ENCODE peak calls at places on chromosome 19, in ten cellular contexts. Z, L, S, V, B, O, D, R, X and G are unnamed samples.

GRCh38 chr19:18156841-18157464 is 4.0 kb downstream of the PIK3R2 start:
- DNase-seq in Z (peak; percentile 93), L (no peak), S (peak; percentile 68), V (no peak), B (no peak), O (no peak), D (peak; percentile 42), R (no peak), X (peak; percentile 89), G (no peak)

GRCh38 chr19:40392894-40393517 is 3.0 kb upstream of the HIPK4 start:
- DNase-seq in Z (no peak), L (no peak), S (no peak), V (no peak), B (no peak), O (no peak), D (no peak), R (no peak), X (no peak), G (no peak)

GRCh38 chr19:18487576-18488402 is 34.1 kb downstream of the ELL start:
- DNase-seq in Z (no peak), L (no peak), S (no peak), V (no peak), B (no peak), O (no peak), D (no peak), R (no peak), X (no peak), G (no peak)

GRCh38 chr19:53870485-53870844 is 2.8 kb downstream of the MYADM start:
- DNase-seq in Z (no peak), L (no peak), S (no peak), V (no peak), B (no peak), O (no peak), D (no peak), R (no peak), X (peak; percentile 64), G (no peak)

GRCh38 chr19:12647490-12648071 is 19.0 kb downstream of the MAN2B1 start:
- DNase-seq in Z (peak; percentile 63), L (no peak), S (no peak), V (no peak), B (no peak), O (no peak), D (peak; percentile 56), R (no peak), X (peak; percentile 74), G (no peak)

GRCh38 chr19:41811981-41812380 is 15.6 kb downstream of the CEACAM3 start:
- DNase-seq in Z (no peak), L (no peak), S (no peak), V (no peak), B (no peak), O (no peak), D (no peak), R (no peak), X (no peak), G (no peak)

GRCh38 chr19:7868671-7869452 is 5.3 kb downstream of the PRR36 start:
- DNase-seq in Z (no peak), L (peak; percentile 95), S (peak; percentile 33), V (peak; percentile 79), B (peak; percentile 85), O (no peak), D (peak; percentile 51), R (peak; percentile 79), X (peak; percentile 78), G (peak; percentile 80)

GRCh38 chr19:51020988-51021651 is 1.6 kb upstream of the KLK10 start:
- DNase-seq in Z (no peak), L (peak; percentile 17), S (no peak), V (no peak), B (no peak), O (no peak), D (no peak), R (no peak), X (no peak), G (no peak)

GRCh38 chr19:41848666-41849065 is 3.8 kb downstream of the DMRTC2 start:
- DNase-seq in Z (no peak), L (no peak), S (no peak), V (no peak), B (no peak), O (no peak), D (no peak), R (no peak), X (no peak), G (no peak)

GRCh38 chr19:46571495-46571894 is 29.6 kb upstream of the CALM3 start:
- DNase-seq in Z (no peak), L (peak; percentile 32), S (no peak), V (no peak), B (no peak), O (no peak), D (no peak), R (no peak), X (no peak), G (no peak)

GRCh38 chr19:28039677-28040381 is 1173.1 kb downstream of the UQCRFS1 start:
- DNase-seq in Z (no peak), L (no peak), S (no peak), V (no peak), B (no peak), O (no peak), D (no peak), R (no peak), X (no peak), G (no peak)

GRCh38 chr19:10884273-10884672 is 12.9 kb downstream of the CARM1 start:
- DNase-seq in Z (no peak), L (no peak), S (no peak), V (no peak), B (no peak), O (peak; percentile 37), D (no peak), R (no peak), X (no peak), G (no peak)

GRCh38 chr19:49148784-49149651 is 6.2 kb downstream of the HRC start:
- DNase-seq in Z (peak; percentile 92), L (peak; percentile 92), S (peak; percentile 99), V (peak; percentile 73), B (peak; percentile 83), O (peak; percentile 45), D (peak; percentile 82), R (peak; percentile 77), X (peak; percentile 97), G (peak; percentile 74)

GRCh38 chr19:37361994-37362393 is 8.9 kb upstream of the ZNF527 start:
- DNase-seq in Z (no peak), L (no peak), S (no peak), V (no peak), B (no peak), O (peak; percentile 5), D (no peak), R (no peak), X (no peak), G (no peak)

GRCh38 chr19:3145909-3146676 is 10.3 kb downstream of the GNA15 start:
- DNase-seq in Z (no peak), L (no peak), S (peak; percentile 52), V (no peak), B (no peak), O (no peak), D (no peak), R (no peak), X (no peak), G (no peak)

GRCh38 chr19:10756371-10756770 is 38.5 kb downstream of the DNM2 start:
- DNase-seq in Z (no peak), L (no peak), S (no peak), V (no peak), B (no peak), O (no peak), D (no peak), R (no peak), X (no peak), G (no peak)

GRCh38 chr19:6087074-6087506 is 23.2 kb downstream of the RFX2 start:
- DNase-seq in Z (peak; percentile 46), L (peak; percentile 63), S (no peak), V (no peak), B (peak; percentile 49), O (no peak), D (no peak), R (no peak), X (no peak), G (no peak)

GRCh38 chr19:33063356-33064116 is 1.2 kb downstream of the RHPN2 start:
- DNase-seq in Z (no peak), L (peak; percentile 39), S (no peak), V (no peak), B (no peak), O (no peak), D (no peak), R (no peak), X (peak; percentile 57), G (no peak)